ENCODE peak calls at places on chromosomes 2 and 18, in five cellular contexts. R is AG10803, K is RWPE1, J is skeletal muscle cell, H is endothelial cell. Z is an unnamed sample.

GRCh38 chr2:216478151-216478550 is 20.5 kb upstream of the RPL37A start:
- DNase-seq in R (peak; percentile 43), K (peak; percentile 86), J (peak; percentile 70), H (no peak), Z (peak; percentile 88)

GRCh38 chr2:209321581-209321980 is 102.3 kb upstream of the MAP2 start:
- DNase-seq in R (no peak), K (no peak), J (no peak), H (no peak), Z (no peak)

GRCh38 chr2:104969564-104969963 is 68.3 kb upstream of the MRPS9 start:
- DNase-seq in R (no peak), K (peak; percentile 8), J (no peak), H (no peak), Z (peak; percentile 91)

GRCh38 chr2:12835733-12836132 is 119.0 kb downstream of the TRIB2 start:
- DNase-seq in R (no peak), K (no peak), J (no peak), H (no peak), Z (no peak)

GRCh38 chr18:9735879-9736278 is 27.8 kb downstream of the RAB31 start:
- DNase-seq in R (no peak), K (no peak), J (no peak), H (no peak), Z (no peak)

GRCh38 chr2:218081063-218081462 is 12.0 kb downstream of the RUFY4 start:
- DNase-seq in R (no peak), K (no peak), J (no peak), H (no peak), Z (no peak)

GRCh38 chr2:219082332-219082958 is 21.7 kb upstream of the IHH start:
- DNase-seq in R (no peak), K (no peak), J (no peak), H (no peak), Z (no peak)

GRCh38 chr2:43391159-43391876 is 164.9 kb upstream of the ZFP36L2 start:
- DNase-seq in R (no peak), K (no peak), J (no peak), H (no peak), Z (no peak)

GRCh38 chr18:50636366-50637057 is 76.6 kb downstream of the MAPK4 start:
- DNase-seq in R (no peak), K (no peak), J (no peak), H (no peak), Z (no peak)

GRCh38 chr2:71963295-71963694 is 184.4 kb downstream of the CYP26B1 start:
- DNase-seq in R (peak; percentile 49), K (no peak), J (no peak), H (no peak), Z (peak; percentile 22)

GRCh38 chr18:59429608-59430007 is 70.5 kb upstream of the LMAN1 start:
- DNase-seq in R (no peak), K (no peak), J (no peak), H (no peak), Z (no peak)

GRCh38 chr2:263774-264492 is at the start of gene SH3YL1:
- DNase-seq in R (no peak), K (peak; percentile 50), J (no peak), H (peak; percentile 26), Z (peak; percentile 32)

GRCh38 chr2:62038980-62039771 is 133.7 kb downstream of the COMMD1 start:
- DNase-seq in R (peak; percentile 68), K (peak; percentile 29), J (peak; percentile 67), H (no peak), Z (peak; percentile 96)

Z was measured in bronchial epithelial cell.